ENCODE peak calls at places on chromosomes 4 and X, in four cellular contexts. P is Peyer's patch, O is transverse colon, J is lower leg skin. L is an unnamed sample.

GRCh38 chrX:70292788-70293187 is 2.9 kb downstream of the KIF4A start:
- DNase-seq in O (no peak), J (no peak), P (no peak), L (no peak)

GRCh38 chr4:38004062-38004461 is 43.9 kb downstream of the PTTG2 start:
- DNase-seq in P (no peak), J (no peak), O (no peak), L (no peak)

GRCh38 chrX:56783450-56783831 is 54.4 kb downstream of the NBDY start:
- DNase-seq in O (peak), P (peak), J (peak), L (no peak)

GRCh38 chr4:68655764-68656444 is 14.5 kb downstream of the UGT2B15 start:
- DNase-seq in P (no peak), O (no peak), J (no peak), L (no peak)

GRCh38 chr4:156971623-156972369 is at the start of gene PDGFC:
- DNase-seq in J (peak), O (peak), P (peak), L (peak)

GRCh38 chr4:100635899-100636298 is 118.1 kb upstream of the EMCN start:
- DNase-seq in J (no peak), P (no peak), O (no peak), L (no peak)

GRCh38 chr4:103204114-103204513 is 6.0 kb upstream of the CENPE start:
- DNase-seq in J (no peak), O (no peak), P (no peak), L (no peak)

GRCh38 chrX:19178402-19178801 is 56.1 kb upstream of the ADGRG2 start:
- DNase-seq in O (no peak), P (no peak), J (no peak), L (no peak)

GRCh38 chr4:159103406-159104131 is 690 bp downstream of the RAPGEF2 start:
- DNase-seq in P (peak), J (peak), O (peak), L (peak)

GRCh38 chrX:45157647-45158046 is 43.0 kb downstream of the DIPK2B start:
- DNase-seq in O (no peak), J (no peak), P (no peak), L (no peak)

GRCh38 chr4:123234966-123235365 is 161.6 kb upstream of the SPRY1 start:
- DNase-seq in O (no peak), P (no peak), J (no peak), L (no peak)

GRCh38 chr4:157076578-157076947 is 613 bp downstream of the GLRB start:
- DNase-seq in O (no peak), P (no peak), J (no peak), L (no peak)

GRCh38 chrX:55132416-55132815 is 43.6 kb downstream of the PAGE2 start:
- DNase-seq in P (no peak), O (no peak), J (no peak), L (no peak)

GRCh38 chrX:149950681-149951080 is 12.4 kb upstream of the EOLA2 start:
- DNase-seq in O (no peak), P (no peak), J (no peak), L (no peak)

GRCh38 chr4:20256381-20256881 is 4.7 kb downstream of the SLIT2 start:
- DNase-seq in J (no peak), P (no peak), O (no peak), L (no peak)

GRCh38 chr4:24765331-24765990 is 29.9 kb upstream of the SOD3 start:
- DNase-seq in J (no peak), P (no peak), O (no peak), L (no peak)

GRCh38 chrX:55074851-55075467 is at the start of gene PAGE2B:
- DNase-seq in P (no peak), J (no peak), O (no peak), L (no peak)

GRCh38 chr4:80239480-80239879 is 27.0 kb upstream of the FGF5 start:
- DNase-seq in P (no peak), J (no peak), O (no peak), L (no peak)

GRCh38 chr4:174053895-174054294 is 229.6 kb downstream of the FBXO8 start:
- DNase-seq in O (no peak), P (no peak), J (no peak), L (no peak)

GRCh38 chr4:174061026-174061425 is 222.4 kb downstream of the FBXO8 start:
- DNase-seq in O (no peak), J (no peak), P (no peak), L (no peak)

GRCh38 chr4:174058846-174059245 is 224.6 kb downstream of the FBXO8 start:
- DNase-seq in O (no peak), J (no peak), P (no peak), L (no peak)

GRCh38 chr4:174056959-174057358 is 226.5 kb downstream of the FBXO8 start:
- DNase-seq in O (no peak), J (no peak), P (no peak), L (no peak)

GRCh38 chr4:174055344-174055743 is 228.1 kb downstream of the FBXO8 start:
- DNase-seq in J (no peak), O (no peak), P (no peak), L (no peak)
- TF ChIP-seq POLR2A in J (no peak), O (no peak), P (no peak), L (no peak)

GRCh38 chr4:56435001-56435747 is at the start of gene PPAT:
- DNase-seq in P (peak), J (peak), O (peak), L (peak)
- TF ChIP-seq POLR2A in P (peak), J (no peak), O (peak), L (peak)

GRCh38 chrX:154348646-154349358 is 25.6 kb downstream of the FLNA start:
- DNase-seq in O (no peak), P (no peak), J (no peak), L (no peak)
- TF ChIP-seq POLR2A in O (no peak), P (no peak), J (no peak), L (no peak)

GRCh38 chr4:168318266-168318895 is at the start of gene DDX60:
- DNase-seq in P (peak), O (peak), J (peak), L (peak)
- TF ChIP-seq POLR2A in P (peak), O (peak), J (no peak), L (no peak)

DNA sequence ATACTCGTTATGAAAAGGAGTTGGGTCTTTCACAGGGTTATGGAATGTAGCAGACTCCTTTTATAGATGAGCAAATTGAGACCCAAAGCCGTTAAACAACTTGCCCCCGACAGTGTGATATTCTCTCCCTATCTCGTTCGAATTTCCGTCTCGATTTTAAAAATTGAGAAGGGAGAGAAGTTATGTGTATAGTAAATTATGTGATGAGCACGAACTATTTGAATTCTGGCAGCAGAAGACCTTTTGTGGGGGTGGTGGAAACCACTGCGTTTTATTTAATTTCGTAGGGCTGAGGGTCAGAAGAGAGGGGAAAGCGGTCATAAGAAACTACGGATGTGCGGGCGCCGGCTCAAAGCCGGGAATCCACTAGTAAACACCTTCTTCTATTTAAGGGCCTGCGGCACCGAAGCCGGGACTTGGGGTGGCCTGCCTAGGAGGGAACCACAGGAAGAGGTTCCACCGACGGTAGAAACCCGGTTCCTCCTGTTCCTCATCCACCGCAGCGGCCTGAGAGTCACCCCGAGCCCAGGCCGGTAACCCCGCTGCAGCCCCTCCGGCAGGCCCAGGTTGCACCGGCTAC is 1.5 kb upstream of the DDX3X start:
- DNase-seq in J (peak), P (peak), O (peak), L (no peak)
- TF ChIP-seq POLR2A in J (no peak), P (no peak), O (no peak), L (no peak)

GRCh38 chrX:1598876-1599790 is 7.7 kb downstream of the AKAP17A start:
- DNase-seq in P (no peak), J (peak), O (no peak), L (no peak)

GRCh38 chrX:1596676-1597344 is 5.4 kb downstream of the AKAP17A start:
- DNase-seq in P (no peak), O (no peak), J (peak), L (no peak)

GRCh38 chrX:1595711-1596060 is 4.3 kb downstream of the AKAP17A start:
- DNase-seq in J (peak), P (no peak), O (no peak), L (no peak)

GRCh38 chrX:1598021-1598875 is 6.8 kb downstream of the AKAP17A start:
- DNase-seq in O (no peak), J (peak), P (no peak), L (no peak)

DNA sequence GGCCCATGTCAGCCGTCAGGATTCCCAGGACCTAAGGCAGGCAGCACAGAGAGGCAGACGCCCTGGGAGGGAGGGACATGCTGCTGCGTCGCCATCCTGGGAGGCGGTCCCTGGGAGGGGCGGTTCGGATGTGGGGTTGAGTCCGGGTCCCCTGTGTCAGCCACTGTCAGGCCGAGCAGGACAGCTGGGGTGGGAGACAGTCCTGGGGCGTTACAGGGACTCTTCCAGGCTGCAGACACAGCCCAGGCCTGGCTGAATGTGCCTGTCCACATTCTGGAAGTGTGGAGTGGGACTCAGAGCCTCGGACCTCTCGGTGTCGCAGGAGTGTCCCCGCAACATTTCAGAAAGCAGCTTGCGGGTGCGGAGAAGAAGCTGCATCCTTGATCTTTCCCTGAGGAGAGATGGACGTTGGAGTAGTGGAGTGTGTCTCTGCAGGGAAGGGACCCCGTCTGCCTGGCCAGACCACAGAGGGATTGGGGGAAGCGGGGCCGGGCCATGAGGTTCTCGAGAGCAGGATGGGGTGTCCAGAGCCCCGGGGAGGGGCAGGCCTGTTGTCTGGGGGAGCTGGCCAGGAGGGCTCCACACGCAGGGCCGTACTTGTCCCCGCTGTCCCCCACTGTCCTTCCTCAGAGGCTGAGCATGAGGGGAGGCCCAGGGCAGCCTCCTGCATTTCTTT is 6.1 kb downstream of the AKAP17A start:
- DNase-seq in J (peak), P (no peak), O (no peak), L (no peak)
- TF ChIP-seq POLR2A in J (no peak), P (no peak), O (no peak), L (no peak)

GRCh38 chr4:124946696-124947095 is 234.2 kb upstream of the ANKRD50 start:
- DNase-seq in O (no peak), P (no peak), J (no peak), L (no peak)
- TF ChIP-seq POLR2A in O (no peak), P (no peak), J (no peak), L (no peak)

L was measured in gastrocnemius medialis.